ENCODE peak calls at places on chromosomes 13 and 19, in five cellular contexts. Y, X, T, Z and A are unnamed samples.

GRCh38 chr13:38216181-38216580 is 133.5 kb upstream of the UFM1 start:
- DNase-seq in X (no peak), T (no peak), Z (no peak), Y (no peak), A (no peak)

GRCh38 chr19:4533334-4533733 is 1.7 kb downstream of the PLIN5 start:
- DNase-seq in T (no peak), X (no peak), Y (no peak), Z (no peak), A (no peak)

GRCh38 chr19:57527136-57527881 is at the start of gene ZNF549:
- DNase-seq in Z (peak; percentile 91), Y (peak; percentile 87), X (peak; percentile 88), T (peak; percentile 94), A (peak; percentile 96)

GRCh38 chr13:99996177-99996705 is 14.7 kb downstream of the ZIC2 start:
- DNase-seq in X (no peak), Y (no peak), T (no peak), Z (no peak), A (peak; percentile 86)

GRCh38 chr13:110270507-110270906 is 36.5 kb downstream of the COL4A1 start:
- DNase-seq in Y (no peak), T (no peak), Z (no peak), X (no peak), A (no peak)

GRCh38 chr13:67230243-67230773 is at the start of gene PCDH9:
- DNase-seq in T (peak; percentile 84), Y (peak; percentile 87), Z (peak; percentile 96), X (peak; percentile 95), A (peak; percentile 97)

GRCh38 chr19:54837542-54837941 is 12.7 kb upstream of the KIR3DL2 start:
- DNase-seq in Z (no peak), T (no peak), X (no peak), Y (no peak), A (no peak)

GRCh38 chr19:1239796-1240737 is 1.5 kb upstream of the ATP5F1D start:
- DNase-seq in X (peak; percentile 97), Y (peak; percentile 91), Z (peak; percentile 95), T (peak; percentile 70), A (peak; percentile 85)

GRCh38 chr19:2767688-2768087 is 15.4 kb downstream of the SGTA start:
- DNase-seq in X (no peak), T (no peak), Z (no peak), Y (no peak), A (no peak)

GRCh38 chr13:45392811-45393210 is 25.4 kb downstream of the SLC25A30 start:
- DNase-seq in T (no peak), X (no peak), Y (no peak), Z (no peak), A (no peak)

GRCh38 chr19:2516727-2517126 is 40.8 kb downstream of the GADD45B start:
- DNase-seq in T (no peak), Z (no peak), X (no peak), Y (no peak), A (no peak)

GRCh38 chr19:10593820-10594637 is 6.9 kb upstream of the AP1M2 start:
- DNase-seq in Y (no peak), Z (no peak), X (peak; percentile 52), T (no peak), A (no peak)

GRCh38 chr19:55643003-55643732 is at the start of gene ZNF581:
- DNase-seq in Z (peak; percentile 84), Y (peak; percentile 85), T (peak; percentile 66), X (peak; percentile 77), A (peak; percentile 77)

GRCh38 chr13:39773833-39774232 is 118.4 kb downstream of the COG6 start:
- DNase-seq in Z (no peak), X (no peak), Y (no peak), T (no peak), A (no peak)

GRCh38 chr19:54462072-54462712 is 1.4 kb downstream of the LENG9 start:
- DNase-seq in Y (peak; percentile 23), T (no peak), X (no peak), Z (no peak), A (no peak)

GRCh38 chr13:39410089-39410901 is 192.7 kb downstream of the LHFPL6 start:
- DNase-seq in T (no peak), X (no peak), Y (no peak), Z (no peak), A (no peak)

GRCh38 chr19:38650180-38650775 is 2.8 kb downstream of the ACTN4 start:
- DNase-seq in T (no peak), Z (peak; percentile 34), X (no peak), Y (no peak), A (no peak)

GRCh38 chr13:73223372-73223781 is 164.6 kb downstream of the KLF5 start:
- DNase-seq in X (no peak), T (no peak), Y (peak; percentile 41), Z (no peak), A (no peak)

GRCh38 chr13:38954291-38954690 is 36.3 kb downstream of the STOML3 start:
- DNase-seq in Y (no peak), T (no peak), X (no peak), Z (no peak), A (no peak)

GRCh38 chr13:110062077-110062776 is 244.7 kb downstream of the COL4A1 start:
- DNase-seq in X (no peak), T (peak; percentile 62), Z (no peak), Y (no peak), A (no peak)